ENCODE peak calls at places on chromosome 11, in six cellular contexts. K is keratinocyte, D is right lobe of liver, N is AG09309, R is ovary, W is fibroblast of mammary gland. X is an unnamed sample.

GRCh38 chr11:110311783-110312578 is 15.6 kb upstream of the RDX start:
- DNase-seq in N (no peak), K (no peak), R (no peak), D (no peak), W (peak), X (peak)

GRCh38 chr11:134497586-134497985 is 85.5 kb upstream of the B3GAT1 start:
- DNase-seq in W (no peak), D (peak), N (no peak), K (no peak), R (no peak), X (no peak)

GRCh38 chr11:83257638-83258229 is 28.4 kb downstream of the CCDC90B start:
- DNase-seq in N (peak), D (no peak), K (no peak), R (no peak), W (peak), X (peak)

GRCh38 chr11:2530855-2531200 is 86.0 kb downstream of the KCNQ1 start:
- DNase-seq in D (peak), K (no peak), N (no peak), W (no peak), R (peak), X (no peak)

GRCh38 chr11:32779131-32779530 is 15.3 kb downstream of the CCDC73 start:
- DNase-seq in R (no peak), N (no peak), D (no peak), K (no peak), W (no peak), X (no peak)

GRCh38 chr11:2581151-2581930 is 118.5 kb downstream of the KCNQ1OT1 start:
- DNase-seq in W (no peak), N (no peak), K (no peak), R (peak), D (peak), X (no peak)

GRCh38 chr11:6931146-6931713 is 5.0 kb downstream of the ZNF215 start:
- DNase-seq in W (peak), N (no peak), D (no peak), K (no peak), R (no peak), X (no peak)

GRCh38 chr11:134052395-134052987 is 16.4 kb upstream of the JAM3 start:
- DNase-seq in K (no peak), D (no peak), W (no peak), N (no peak), R (no peak), X (no peak)

GRCh38 chr11:100151944-100152343 is 535.1 kb upstream of the ARHGAP42 start:
- DNase-seq in W (peak), R (no peak), D (no peak), N (no peak), K (no peak), X (no peak)

GRCh38 chr11:132206993-132207392 is 836.6 kb downstream of the NTM start:
- DNase-seq in R (no peak), N (no peak), K (no peak), W (no peak), D (no peak), X (no peak)

GRCh38 chr11:134283461-134284230 is 7.5 kb downstream of the GLB1L3 start:
- DNase-seq in N (no peak), R (no peak), D (no peak), K (no peak), W (no peak), X (no peak)

GRCh38 chr11:44377914-44378321 is 68.0 kb upstream of the ALX4 start:
- DNase-seq in K (no peak), D (no peak), R (no peak), N (no peak), W (no peak), X (no peak)

GRCh38 chr11:88553204-88553603 is 215.7 kb upstream of the CTSC start:
- DNase-seq in K (no peak), N (no peak), W (peak), D (no peak), R (no peak), X (peak)

GRCh38 chr11:69925366-69926196 is 106.4 kb upstream of the FGF3 start:
- DNase-seq in D (peak), K (no peak), N (no peak), R (no peak), W (no peak), X (no peak)

GRCh38 chr11:96390403-96390830 is 604 bp downstream of the JRKL start:
- DNase-seq in N (no peak), D (no peak), K (no peak), R (no peak), W (peak), X (peak)

GRCh38 chr11:77188323-77188911 is 60.4 kb downstream of the MYO7A start:
- DNase-seq in N (peak), W (peak), R (peak), K (no peak), D (peak), X (peak)

GRCh38 chr11:114813216-114813615 is 134.9 kb downstream of the NXPE2 start:
- DNase-seq in N (no peak), D (no peak), R (no peak), K (no peak), W (no peak), X (no peak)

GRCh38 chr11:73223998-73224730 is 6.1 kb downstream of the P2RY2 start:
- DNase-seq in N (no peak), D (no peak), W (no peak), R (no peak), K (no peak), X (no peak)

GRCh38 chr11:8872017-8872416 is 39.0 kb upstream of the AKIP1 start:
- DNase-seq in K (no peak), W (no peak), N (no peak), D (no peak), R (no peak), X (peak)

GRCh38 chr11:115202900-115203552 is 301.2 kb downstream of the CADM1 start:
- DNase-seq in R (no peak), D (no peak), N (no peak), K (no peak), W (no peak), X (no peak)

GRCh38 chr11:2269601-2270321 is 627 bp downstream of the ASCL2 start:
- DNase-seq in K (no peak), D (peak), R (peak), N (no peak), W (peak), X (peak)

GRCh38 chr11:34255101-34255500 is 102.7 kb downstream of the ABTB2 start:
- DNase-seq in K (no peak), D (no peak), N (no peak), W (no peak), R (no peak), X (no peak)

GRCh38 chr11:19519344-19519743 is 193.3 kb upstream of the NAV2 start:
- DNase-seq in R (no peak), K (no peak), W (no peak), N (no peak), D (no peak), X (no peak)

GRCh38 chr11:10481567-10482349 is 26.7 kb downstream of the AMPD3 start:
- DNase-seq in R (no peak), D (no peak), N (no peak), W (no peak), K (no peak), X (no peak)

GRCh38 chr11:2977113-2977512 is 15.0 kb downstream of the NAP1L4 start:
- DNase-seq in W (no peak), K (no peak), D (no peak), N (no peak), R (no peak), X (no peak)

GRCh38 chr11:88384678-88385015 is 47.1 kb upstream of the CTSC start:
- DNase-seq in W (no peak), N (no peak), K (no peak), D (no peak), R (no peak), X (no peak)

GRCh38 chr11:95398437-95399112 is 167.6 kb upstream of the SESN3 start:
- DNase-seq in D (no peak), K (no peak), W (peak), N (no peak), R (no peak), X (peak)

GRCh38 chr11:116533186-116533825 is 239.5 kb downstream of the BUD13 start:
- DNase-seq in K (no peak), R (no peak), W (no peak), D (no peak), N (no peak), X (no peak)

GRCh38 chr11:79312591-79313267 is 128.1 kb downstream of the TENM4 start:
- DNase-seq in R (no peak), N (peak), D (no peak), W (peak), K (no peak), X (no peak)

GRCh38 chr11:79428406-79428805 is 12.4 kb downstream of the TENM4 start:
- DNase-seq in R (no peak), K (no peak), W (peak), D (no peak), N (no peak), X (peak)

GRCh38 chr11:20873054-20873453 is 203.7 kb downstream of the NELL1 start:
- DNase-seq in W (no peak), D (no peak), N (no peak), K (no peak), R (no peak), X (no peak)

GRCh38 chr11:66559141-66559861 is 9.1 kb downstream of the CTSF start:
- DNase-seq in N (no peak), D (no peak), R (peak), K (no peak), W (peak), X (peak)

GRCh38 chr11:84563356-84563755 is 1063.8 kb downstream of the DLG2 start:
- DNase-seq in D (no peak), R (no peak), W (no peak), N (no peak), K (no peak), X (no peak)

DNA sequence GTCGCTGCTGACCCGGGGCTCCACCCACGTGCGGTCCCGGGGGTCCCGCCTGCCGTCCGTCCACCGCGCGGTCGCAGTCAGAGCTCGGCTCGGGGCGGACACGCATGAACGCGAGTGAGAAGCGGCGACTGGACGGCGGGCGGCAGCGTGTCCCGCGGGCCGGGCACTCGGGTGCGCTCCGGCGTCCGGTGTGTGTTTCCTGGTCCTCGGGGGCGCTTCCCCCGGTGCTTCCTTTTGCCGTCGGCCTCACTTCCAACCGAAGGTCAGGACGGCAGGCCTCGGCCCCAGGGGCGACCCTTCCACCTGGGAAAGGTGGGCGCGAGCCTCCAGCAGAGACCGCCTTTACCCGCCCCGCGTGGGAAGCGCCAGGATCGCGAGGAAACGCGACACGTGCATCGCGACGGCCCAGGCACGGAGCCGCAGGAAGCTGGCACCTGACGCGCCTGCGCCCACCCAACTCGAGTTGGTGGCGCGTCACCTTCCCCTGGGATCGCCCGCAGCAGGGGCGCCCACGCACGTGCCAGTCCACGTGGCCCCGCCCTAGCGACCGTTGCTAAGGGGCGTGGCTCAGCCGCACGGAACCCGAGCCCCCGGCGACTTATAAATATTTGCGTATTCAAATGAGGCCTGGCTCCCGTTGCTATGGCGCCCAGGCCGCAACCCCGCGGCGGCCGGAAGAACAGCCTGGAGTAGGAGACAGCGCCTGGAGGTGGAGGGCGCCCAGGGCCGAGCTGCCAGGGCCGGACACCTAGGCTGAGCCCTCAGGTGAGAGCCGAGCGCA is at the start of gene LRRC56:
- DNase-seq in W (peak), R (peak), K (no peak), N (no peak), D (peak), X (peak)
- TF ChIP-seq CTCF in W (no peak), R (no peak), K (no peak), N (no peak), D (no peak), X (no peak)

GRCh38 chr11:35308157-35308556 is 111.2 kb downstream of the SLC1A2 start:
- DNase-seq in D (no peak), K (no peak), R (no peak), N (no peak), W (no peak), X (no peak)

GRCh38 chr11:35317253-35317652 is 102.1 kb downstream of the SLC1A2 start:
- DNase-seq in K (no peak), W (no peak), N (no peak), R (no peak), D (no peak), X (no peak)

GRCh38 chr11:35318309-35318708 is 101.0 kb downstream of the SLC1A2 start:
- DNase-seq in W (no peak), N (no peak), R (no peak), K (no peak), D (no peak), X (no peak)

GRCh38 chr11:35316161-35316560 is 103.2 kb downstream of the SLC1A2 start:
- DNase-seq in D (no peak), R (no peak), N (no peak), W (no peak), K (no peak), X (no peak)

DNA sequence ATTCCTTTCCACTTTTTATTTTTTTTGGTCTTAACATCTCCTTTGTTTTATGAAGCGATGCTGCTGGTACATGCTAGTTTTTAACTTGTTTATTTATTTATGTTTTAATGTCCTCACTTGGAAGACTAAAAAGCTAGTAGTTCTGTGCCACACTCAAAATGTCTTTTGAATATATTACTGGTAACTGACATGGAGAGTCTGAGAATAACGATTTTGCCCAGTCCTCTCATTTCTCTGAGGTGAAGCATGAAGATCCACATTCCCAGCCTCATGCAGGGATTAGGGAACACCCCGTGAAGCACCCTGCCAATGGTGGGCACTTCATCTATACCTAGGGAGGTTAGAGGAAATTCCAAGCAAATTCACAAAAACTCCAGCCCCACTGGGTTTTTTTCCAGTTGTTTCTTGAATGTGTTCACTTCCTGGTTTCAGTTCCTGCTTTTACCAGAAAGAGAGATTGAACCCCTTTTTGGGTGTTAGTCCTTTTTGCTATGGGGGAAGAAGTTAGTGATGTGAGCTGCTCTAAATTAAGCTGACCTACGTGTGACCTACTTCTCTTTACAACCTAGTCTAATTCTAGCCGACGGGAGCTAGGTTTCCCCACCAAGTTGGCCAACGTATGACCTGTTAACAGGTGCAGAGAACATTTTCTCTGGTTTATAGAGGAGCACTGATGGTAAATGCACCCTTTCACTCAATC is 106.1 kb downstream of the SLC1A2 start:
- DNase-seq in W (no peak), D (no peak), R (no peak), K (no peak), N (no peak), X (no peak)
- H3K4me3 ChIP-seq in W (no peak), D (no peak), R (no peak), K (no peak), N (no peak), X (no peak)

GRCh38 chr11:61571869-61572268 is 9.0 kb downstream of the SYT7 start:
- DNase-seq in K (no peak), R (no peak), N (no peak), W (no peak), D (no peak), X (no peak)
- TF ChIP-seq CTCF in K (no peak), R (no peak), N (no peak), W (no peak), D (no peak), X (no peak)

GRCh38 chr11:119523801-119524200 is 100.8 kb upstream of the THY1 start:
- DNase-seq in R (no peak), D (no peak), N (no peak), K (no peak), W (no peak), X (no peak)
- H3K4me3 ChIP-seq in R (no peak), D (no peak), N (no peak), K (no peak), W (no peak), X (no peak)

DNA sequence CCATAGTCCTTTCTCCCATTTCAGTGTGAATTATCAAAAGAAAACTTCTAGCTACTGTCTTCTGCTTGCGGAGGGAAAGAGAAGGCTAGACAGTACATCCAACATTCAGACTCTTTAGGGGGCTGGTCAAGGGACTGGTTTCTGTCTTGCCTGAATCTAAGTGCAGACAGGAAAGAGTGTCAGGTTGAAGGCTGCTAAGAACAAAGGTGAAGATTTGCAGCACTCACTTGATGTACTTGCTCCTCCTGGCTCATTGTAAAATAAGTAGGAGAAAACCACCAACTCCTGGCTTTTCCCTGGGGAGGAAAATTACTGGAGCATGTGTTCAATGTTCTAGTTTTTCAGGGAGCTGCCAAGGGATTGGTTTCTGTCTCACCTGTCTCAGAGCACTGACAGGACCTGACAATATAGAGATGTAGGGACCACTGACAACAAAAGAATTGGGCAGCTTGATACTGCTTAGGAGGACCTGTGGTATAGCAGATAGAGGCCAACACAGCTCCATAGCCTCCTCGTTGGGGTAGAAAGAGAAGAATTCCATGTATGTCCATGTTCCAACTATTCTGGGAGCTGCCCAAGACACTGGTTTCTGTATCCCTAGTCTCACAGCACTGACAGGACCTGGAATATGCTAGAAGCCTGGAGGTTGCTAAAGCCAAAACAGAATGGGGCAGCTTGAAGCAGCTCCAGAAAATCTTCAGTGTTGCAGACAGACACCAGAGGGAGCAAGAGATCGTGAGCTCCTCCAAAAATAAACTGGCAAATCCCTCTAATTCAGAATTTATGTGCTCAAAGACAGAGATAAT is 39.7 kb upstream of the MMP12 start:
- DNase-seq in R (no peak), W (peak), K (no peak), N (no peak), D (no peak), X (peak)
- TF ChIP-seq CTCF in R (no peak), W (peak), K (peak), N (peak), D (peak), X (peak)

GRCh38 chr11:26017322-26017860 is 314.5 kb upstream of the ANO3 start:
- DNase-seq in R (no peak), W (no peak), K (no peak), N (no peak), D (no peak), X (no peak)

GRCh38 chr11:26017903-26018750 is 313.8 kb upstream of the ANO3 start:
- DNase-seq in W (no peak), N (no peak), K (no peak), D (no peak), R (no peak), X (no peak)

GRCh38 chr11:26011474-26011873 is 320.5 kb upstream of the ANO3 start:
- DNase-seq in R (no peak), D (no peak), N (no peak), K (no peak), W (no peak), X (no peak)

GRCh38 chr11:26014456-26015115 is 317.3 kb upstream of the ANO3 start:
- DNase-seq in W (no peak), K (no peak), N (no peak), D (no peak), R (no peak), X (no peak)
- H3K4me3 ChIP-seq in W (no peak), K (no peak), N (no peak), D (no peak), R (no peak), X (no peak)

DNA sequence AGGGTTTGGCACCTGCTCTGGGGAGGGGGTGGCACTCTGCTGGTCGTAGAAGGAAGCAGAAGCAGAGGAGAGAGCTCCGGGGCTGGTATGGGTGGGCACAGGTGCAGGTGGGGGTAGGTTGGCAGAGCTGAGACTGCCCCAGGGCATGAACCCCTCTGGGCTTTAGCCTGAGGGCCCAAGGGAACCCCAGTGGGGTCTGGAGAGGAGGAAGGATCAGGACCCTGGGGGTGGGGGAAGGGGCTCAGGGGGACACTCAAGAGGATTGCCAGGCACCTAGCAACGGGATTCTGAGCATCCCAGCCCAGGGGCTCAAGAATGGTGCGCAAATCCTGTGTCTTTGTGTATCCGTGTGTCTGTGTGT is 6.3 kb downstream of the ALDH3B2 start:
- DNase-seq in W (no peak), N (no peak), K (no peak), R (no peak), D (no peak), X (no peak)
- TF ChIP-seq CTCF in W (no peak), N (no peak), K (no peak), R (no peak), D (no peak), X (no peak)